ENCODE peak calls at places on chromosomes 5 and 9, in five cellular contexts. X is T1000; I is stimulated activated CD8-positive, alpha-beta memory T cell treated with anti-CD3 and anti-CD28 coated beads, Interleukin-15, amount 100 ng/mL, for 1 hour; E is adipocyte; W is GM04504. G is an unnamed sample.
A peak's percentile ranks its signal among the peaks of the same experiment; 100 is the strongest.

GRCh38 chr9:82645591-82645990 is 417.4 kb downstream of the RASEF start:
- DNase-seq in I (no peak), W (no peak), X (no peak), E (no peak), G (no peak)

GRCh38 chr5:150057996-150058395 is 28.4 kb downstream of the CSF1R start:
- DNase-seq in W (no peak), E (no peak), X (no peak), I (no peak), G (no peak)

GRCh38 chr5:151115272-151115905 is 34.6 kb upstream of the TNIP1 start:
- DNase-seq in X (peak; percentile 21), I (peak; percentile 67), E (peak; percentile 86), W (no peak), G (no peak)

GRCh38 chr5:13956441-13956840 is 12.0 kb upstream of the DNAH5 start:
- DNase-seq in X (no peak), W (no peak), I (no peak), E (no peak), G (no peak)

GRCh38 chr9:121820286-121821005 is 169.0 kb downstream of the DAB2IP start:
- DNase-seq in W (no peak), X (no peak), E (no peak), I (no peak), G (no peak)

GRCh38 chr9:34633851-34634550 is 3.6 kb downstream of the SIGMAR1 start:
- DNase-seq in E (peak; percentile 83), I (peak; percentile 57), X (no peak), W (no peak), G (no peak)

GRCh38 chr9:3385871-3386270 is 139.9 kb downstream of the RFX3 start:
- DNase-seq in X (no peak), W (no peak), E (no peak), I (no peak), G (no peak)

GRCh38 chr9:131275332-131276106 is 791 bp downstream of the FAM78A start:
- DNase-seq in I (no peak), W (no peak), X (no peak), E (no peak), G (no peak)

GRCh38 chr5:159096555-159097460 is 2.9 kb downstream of the EBF1 start:
- DNase-seq in W (no peak), X (no peak), E (no peak), I (no peak), G (no peak)

GRCh38 chr5:181187500-181188213 is 17.3 kb downstream of the TRIM7 start:
- DNase-seq in I (no peak), E (peak; percentile 91), X (no peak), W (peak; percentile 60), G (no peak)

GRCh38 chr9:87862536-87863268 is 20.0 kb upstream of the SPATA31E1 start:
- DNase-seq in I (no peak), W (peak; percentile 44), X (peak; percentile 54), E (peak; percentile 56), G (no peak)

GRCh38 chr9:72858089-72858912 is 94.6 kb downstream of the ALDH1A1 start:
- DNase-seq in E (peak; percentile 22), W (no peak), I (no peak), X (no peak), G (no peak)

GRCh38 chr5:144390133-144390532 is 219.5 kb downstream of the KCTD16 start:
- DNase-seq in E (peak; percentile 48), I (no peak), X (no peak), W (no peak), G (no peak)

GRCh38 chr9:77945798-77946197 is 85.8 kb downstream of the GNAQ start:
- DNase-seq in I (no peak), W (no peak), X (no peak), E (no peak), G (no peak)

GRCh38 chr5:41068169-41068568 is 3.0 kb downstream of the MROH2B start:
- DNase-seq in I (no peak), X (no peak), E (no peak), W (no peak), G (no peak)

GRCh38 chr9:136107155-136107952 is 11.3 kb downstream of the TMEM250 start:
- DNase-seq in E (no peak), X (no peak), W (no peak), I (peak; percentile 23), G (no peak)

GRCh38 chr5:168647083-168647482 is 67.9 kb upstream of the PANK3 start:
- DNase-seq in W (peak; percentile 57), E (peak; percentile 50), X (no peak), I (no peak), G (no peak)

GRCh38 chr9:133472277-133472645 is 6.6 kb downstream of the SLC2A6 start:
- DNase-seq in I (no peak), X (no peak), E (no peak), W (no peak), G (no peak)

GRCh38 chr5:24899180-24899579 is 254.4 kb upstream of the CDH10 start:
- DNase-seq in E (no peak), X (no peak), W (no peak), I (no peak), G (no peak)

GRCh38 chr9:95409650-95410426 is 92.3 kb upstream of the FANCC start:
- DNase-seq in I (no peak), X (peak; percentile 4), W (peak; percentile 56), E (peak; percentile 96), G (peak; percentile 31)

GRCh38 chr5:35365756-35366155 is 135.5 kb upstream of the PRLR start:
- DNase-seq in I (no peak), X (no peak), E (no peak), W (no peak), G (no peak)

GRCh38 chr9:109815366-109815947 is 35.5 kb downstream of the PALM2AKAP2 start:
- DNase-seq in E (peak; percentile 36), W (no peak), I (no peak), X (no peak), G (no peak)

GRCh38 chr5:132251220-132251725 is 6.2 kb upstream of the PDLIM4 start:
- DNase-seq in X (peak; percentile 23), E (no peak), I (no peak), W (no peak), G (no peak)

GRCh38 chr9:20988916-20989315 is 42.5 kb downstream of the HACD4 start:
- DNase-seq in W (no peak), I (no peak), X (no peak), E (peak; percentile 59), G (no peak)

GRCh38 chr9:114852050-114852594 is 46.3 kb upstream of the TNFSF15 start:
- DNase-seq in E (peak; percentile 95), X (no peak), I (no peak), W (no peak), G (no peak)

GRCh38 chr9:123401879-123402513 is 46.0 kb downstream of the CRB2 start:
- DNase-seq in I (no peak), W (peak; percentile 20), X (no peak), E (peak; percentile 68), G (peak; percentile 35)

GRCh38 chr5:51889703-51890102 is 506.5 kb downstream of the ISL1 start:
- DNase-seq in X (no peak), E (no peak), I (no peak), W (no peak), G (no peak)

GRCh38 chr5:61301820-61302563 is 30.1 kb upstream of the ZSWIM6 start:
- DNase-seq in W (peak; percentile 97), E (peak; percentile 99), I (no peak), X (peak; percentile 78), G (peak; percentile 96)

GRCh38 chr5:173591300-173591622 is 25.2 kb downstream of the BOD1 start:
- DNase-seq in X (no peak), E (no peak), W (no peak), I (no peak), G (no peak)

GRCh38 chr9:16575878-16576245 is 294.6 kb downstream of the BNC2 start:
- DNase-seq in X (no peak), I (no peak), E (no peak), W (no peak), G (no peak)

GRCh38 chr5:74371621-74372020 is 268.9 kb downstream of the ENC1 start:
- DNase-seq in E (no peak), I (no peak), W (no peak), X (no peak), G (no peak)

GRCh38 chr5:27592231-27592630 is 553.8 kb upstream of the CDH9 start:
- DNase-seq in I (no peak), W (no peak), E (no peak), X (no peak), G (no peak)

GRCh38 chr5:115363879-115364278 is 67.4 kb upstream of the CCDC112 start:
- DNase-seq in E (no peak), W (no peak), I (no peak), X (no peak), G (no peak)

GRCh38 chr9:136059321-136059791 is 35.7 kb downstream of the NACC2 start:
- DNase-seq in I (no peak), W (no peak), X (no peak), E (no peak), G (no peak)

GRCh38 chr5:1479581-1480188 is 34.4 kb upstream of the SLC6A3 start:
- DNase-seq in E (peak; percentile 47), W (peak; percentile 42), I (no peak), X (no peak), G (no peak)

GRCh38 chr9:7144265-7145046 is 386.7 kb downstream of the KDM4C start:
- DNase-seq in X (no peak), E (no peak), W (no peak), I (no peak), G (no peak)

GRCh38 chr9:69357030-69357853 is 32.2 kb downstream of the ENTREP1 start:
- DNase-seq in W (no peak), I (no peak), X (no peak), E (no peak), G (no peak)

GRCh38 chr9:85516976-85517637 is 224.6 kb downstream of the AGTPBP1 start:
- DNase-seq in E (no peak), W (no peak), X (no peak), I (no peak), G (no peak)

GRCh38 chr9:21812415-21812814 is 10.0 kb downstream of the MTAP start:
- DNase-seq in X (no peak), I (no peak), E (no peak), W (peak; percentile 28), G (no peak)